ENCODE peak calls at places on chromosome 10, in eight cellular contexts. S is sigmoid colon, E is colonic mucosa, O is cardiac muscle cell, K is esophagus squamous epithelium, M is PC-9, U is endodermal cell, X is esophagus muscularis mucosa. Q is an unnamed sample. For H3K4me1 and H3K27me3, the result is how much of the 10 kb centered on the place peaks cover.

GRCh38 chr10:34200355-34200901 is 614.7 kb downstream of the PARD3 start:
- DNase-seq in E (no peak), M (no peak), U (no peak), X (no peak), S (no peak), K (no peak), O (no peak), Q (no peak)

GRCh38 chr10:73413108-73413527 is 740 bp downstream of the ANXA7 start:
- DNase-seq in E (peak), X (no peak), O (no peak), K (no peak), S (peak), U (peak), M (peak), Q (no peak)

GRCh38 chr10:73647211-73647874 is 6.1 kb upstream of the MYOZ1 start:
- DNase-seq in U (peak), K (no peak), X (no peak), S (peak), M (no peak), O (no peak), E (peak), Q (peak)

GRCh38 chr10:106560925-106561640 is 603.4 kb downstream of the SORCS1 start:
- DNase-seq in E (no peak), M (no peak), K (no peak), S (no peak), O (no peak), U (no peak), X (no peak), Q (no peak)

GRCh38 chr10:17229016-17229716 is 1.1 kb downstream of the VIM start:
- DNase-seq in M (no peak), K (peak), S (peak), E (peak), O (peak), U (peak), X (peak), Q (peak)

GRCh38 chr10:20004087-20004523 is 187.9 kb downstream of the PLXDC2 start:
- DNase-seq in E (no peak), U (no peak), K (no peak), O (peak), S (peak), X (no peak), M (no peak), Q (peak)

GRCh38 chr10:80453715-80454525 is at the start of gene TSPAN14:
- DNase-seq in K (peak), S (peak), X (peak), E (peak), M (peak), U (peak), O (peak), Q (peak)

GRCh38 chr10:118033905-118034304 is 12.8 kb downstream of the RAB11FIP2 start:
- DNase-seq in U (no peak), K (no peak), O (no peak), E (no peak), S (no peak), X (no peak), M (no peak), Q (no peak)

GRCh38 chr10:62978417-62978955 is 154.6 kb upstream of the NRBF2 start:
- DNase-seq in M (no peak), X (no peak), O (no peak), E (no peak), S (no peak), K (no peak), U (no peak), Q (no peak)

GRCh38 chr10:108544500-108545120 is 1378.7 kb downstream of the XPNPEP1 start:
- DNase-seq in S (peak), E (peak), M (no peak), K (no peak), U (peak), X (no peak), O (peak), Q (peak)

GRCh38 chr10:86013568-86013967 is 353.0 kb downstream of the GRID1 start:
- DNase-seq in O (no peak), U (no peak), M (no peak), E (no peak), K (no peak), S (no peak), X (no peak), Q (no peak)

GRCh38 chr10:86020139-86020538 is 346.5 kb downstream of the GRID1 start:
- DNase-seq in S (no peak), K (no peak), X (no peak), M (no peak), U (no peak), E (no peak), O (no peak), Q (no peak)

GRCh38 chr10:86019141-86019540 is 347.5 kb downstream of the GRID1 start:
- DNase-seq in M (no peak), X (no peak), K (no peak), O (no peak), U (no peak), E (no peak), S (no peak), Q (no peak)

GRCh38 chr10:86018735-86019058 is 347.9 kb downstream of the GRID1 start:
- DNase-seq in O (no peak), E (no peak), X (no peak), K (no peak), U (no peak), M (no peak), S (no peak), Q (no peak)

GRCh38 chr10:86017841-86018734 is 348.5 kb downstream of the GRID1 start:
- DNase-seq in M (no peak), U (no peak), E (no peak), S (no peak), K (no peak), X (no peak), O (peak), Q (no peak)
- H3K27ac ChIP-seq in M (no peak), U (no peak), E (no peak), S (no peak), K (no peak), X (no peak), O (peak), Q (no peak)

GRCh38 chr10:47406870-47407648 is 23.0 kb upstream of the ZNF488 start:
- DNase-seq in M (peak), S (no peak), O (no peak), X (peak), K (no peak), U (peak), E (no peak), Q (no peak)
- H3K4me1 ChIP-seq in M (half or more), S (under half), O (under half), X (under half), K (under half), U (under half), E (under half), Q (under half)

GRCh38 chr10:130766071-130766470 is 545.5 kb downstream of the TCERG1L start:
- DNase-seq in E (no peak), U (no peak), S (peak), O (no peak), X (no peak), M (no peak), K (no peak), Q (peak)
- H3K27me3 ChIP-seq in E (under half), U (under half), S (under half), O (under half), X (half or more), M (under half), K (under half), Q (under half)

GRCh38 chr10:97759157-97759980 is 12.4 kb downstream of the SFRP5 start:
- DNase-seq in E (peak), M (peak), K (no peak), U (peak), O (peak), X (no peak), S (peak), Q (peak)
- H3K27ac ChIP-seq in E (no peak), M (no peak), K (no peak), U (no peak), O (no peak), X (peak), S (peak), Q (no peak)

DNA sequence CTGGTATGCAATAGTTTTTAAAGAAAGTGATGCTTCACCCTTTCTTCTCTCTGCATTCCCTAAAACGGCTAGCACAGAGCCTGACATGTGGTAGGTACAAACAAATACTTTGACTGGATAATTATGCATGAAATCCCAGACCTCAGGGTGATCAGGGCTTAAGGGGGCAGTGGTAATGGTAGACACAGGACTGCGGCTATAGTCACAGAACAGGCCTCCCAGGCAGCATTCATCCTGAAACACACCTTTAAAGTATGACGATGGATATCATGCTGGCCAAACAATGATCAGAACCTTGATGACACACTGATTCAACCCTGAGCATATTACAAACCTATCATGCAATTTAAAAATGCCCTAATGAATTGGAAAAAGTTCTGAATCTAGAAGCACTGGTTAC is 110.8 kb downstream of the PIP4K2A start:
- DNase-seq in M (no peak), X (peak), E (no peak), O (no peak), U (no peak), S (no peak), K (no peak), Q (no peak)
- H3K4me1 ChIP-seq in M (under half), X (under half), E (under half), O (under half), U (under half), S (under half), K (under half), Q (under half)

GRCh38 chr10:85193796-85194195 is 865.4 kb downstream of the CCSER2 start:
- DNase-seq in S (no peak), U (no peak), K (no peak), M (no peak), O (no peak), E (no peak), X (peak), Q (no peak)
- H3K27me3 ChIP-seq in S (under half), U (under half), K (under half), M (under half), O (under half), E (under half), X (under half), Q (under half)

DNA sequence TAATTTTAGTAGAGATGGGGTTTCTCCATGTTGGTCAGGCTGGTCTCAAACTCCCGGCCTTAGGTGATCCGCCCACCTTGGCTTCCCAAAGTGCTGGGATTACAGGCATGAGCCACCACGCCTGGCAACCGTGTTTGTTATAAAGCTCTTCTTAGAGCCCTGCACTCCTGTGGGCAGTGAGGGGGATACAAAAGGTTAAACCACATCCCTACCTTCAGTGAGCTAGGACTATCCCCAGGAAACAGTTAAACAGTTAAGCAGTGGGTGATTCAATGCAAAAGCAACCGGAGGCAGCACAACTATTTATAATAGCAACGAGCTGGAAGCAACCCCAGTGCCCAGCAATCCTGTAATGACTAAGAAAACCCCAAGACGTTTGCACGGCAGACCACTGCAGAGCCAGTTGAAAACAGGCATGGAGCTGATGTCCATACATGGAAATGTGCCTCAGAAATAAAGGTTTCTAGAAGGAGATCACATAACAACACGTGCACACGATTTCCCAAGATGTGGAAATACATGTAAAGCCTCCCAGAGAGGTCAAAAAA is 107.2 kb upstream of the LYZL2 start:
- DNase-seq in S (peak), X (no peak), U (no peak), K (no peak), M (peak), O (no peak), E (no peak), Q (peak)
- H3K27ac ChIP-seq in S (peak), X (peak), U (no peak), K (no peak), M (no peak), O (no peak), E (no peak), Q (peak)

DNA sequence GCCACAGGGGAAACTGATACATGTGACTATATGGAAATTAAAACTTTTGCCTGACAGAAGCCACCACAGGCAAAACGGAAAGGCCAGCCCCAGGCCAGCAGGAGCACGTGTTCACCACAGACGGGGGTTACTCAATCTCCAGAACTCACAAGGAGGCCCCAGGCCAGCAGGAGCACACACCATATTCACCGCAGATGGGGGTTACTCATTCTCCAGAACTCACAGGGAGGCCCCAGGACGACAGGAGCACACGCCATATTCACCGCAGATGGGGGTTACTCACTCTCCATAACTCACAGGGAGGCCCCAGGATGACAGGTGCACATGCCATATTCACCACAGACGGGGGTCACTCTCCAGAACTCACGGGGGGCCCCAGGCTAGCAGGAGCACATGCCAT is 61.5 kb downstream of the NKX6-2 start:
- DNase-seq in E (no peak), K (no peak), X (no peak), S (no peak), U (no peak), M (no peak), O (no peak), Q (no peak)
- H3K4me1 ChIP-seq in E (under half), K (under half), X (under half), S (under half), U (under half), M (under half), O (under half), Q (under half)

GRCh38 chr10:78337646-78338391 is 304.2 kb downstream of the RPS24 start:
- DNase-seq in U (peak), E (peak), X (peak), S (peak), K (no peak), M (no peak), O (no peak), Q (no peak)

GRCh38 chr10:78341953-78342614 is 308.4 kb downstream of the RPS24 start:
- DNase-seq in O (no peak), E (peak), X (peak), S (peak), M (no peak), K (no peak), U (peak), Q (peak)

GRCh38 chr10:78338717-78339116 is 305.1 kb downstream of the RPS24 start:
- DNase-seq in U (no peak), X (no peak), M (no peak), K (no peak), S (peak), E (peak), O (no peak), Q (no peak)

GRCh38 chr10:78337016-78337415 is 303.4 kb downstream of the RPS24 start:
- DNase-seq in M (no peak), E (no peak), X (no peak), O (no peak), K (no peak), U (peak), S (peak), Q (no peak)

DNA sequence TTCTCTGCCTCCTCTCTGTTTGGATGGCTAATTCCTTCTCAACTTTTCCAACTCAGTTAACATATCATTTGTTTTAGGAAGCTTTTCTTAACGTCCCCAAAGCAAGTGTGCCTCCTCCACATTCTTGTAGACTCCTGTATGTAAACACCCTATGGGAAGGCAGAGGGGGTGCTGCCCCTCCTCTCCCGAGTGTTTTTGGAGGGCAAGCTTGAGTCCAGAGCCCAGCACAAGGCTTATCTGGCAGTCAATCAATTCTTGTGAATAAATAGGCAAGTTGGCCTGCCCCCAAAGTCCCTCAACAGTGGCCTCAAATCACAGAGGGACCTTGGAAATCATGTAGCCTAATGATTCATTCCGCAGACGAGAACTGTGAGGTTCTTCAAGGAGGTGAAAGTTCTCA is 305.6 kb downstream of the RPS24 start:
- DNase-seq in O (no peak), E (peak), U (peak), K (no peak), M (no peak), X (peak), S (peak), Q (no peak)
- H3K27me3 ChIP-seq in O (under half), E (under half), U (under half), K (under half), M (under half), X (under half), S (under half), Q (under half)